ENCODE peak calls at places on chromosomes 6 and 20, in ten cellular contexts. X is vagina, O is cardiac muscle cell, K is hepatocyte, W is mucosa of descending colon, C is esophagus squamous epithelium, V is Peyer's patch, G is nephron progenitor cell, B is GM10248, F is AG10803. Q is an unnamed sample.

GRCh38 chr6:43740961-43741764 is 28.8 kb upstream of the VEGFA start:
- DNase-seq in X (no peak), O (no peak), K (no peak), W (no peak), C (no peak), V (peak), G (no peak), B (no peak), F (no peak), Q (no peak)

GRCh38 chr6:51655517-51655916 is 431.9 kb downstream of the PKHD1 start:
- DNase-seq in X (no peak), O (no peak), K (no peak), W (no peak), C (no peak), V (no peak), G (no peak), B (no peak), F (no peak), Q (no peak)

GRCh38 chr20:50590348-50590664 is 80.1 kb downstream of the PTPN1 start:
- DNase-seq in X (no peak), O (no peak), K (no peak), W (no peak), C (no peak), V (no peak), G (no peak), B (no peak), F (no peak), Q (no peak)

GRCh38 chr6:15089569-15090144 is 156.2 kb upstream of the JARID2 start:
- DNase-seq in X (peak), O (no peak), K (no peak), W (peak), C (no peak), V (no peak), G (peak), B (no peak), F (no peak), Q (no peak)

GRCh38 chr6:125099211-125100017 is 54.2 kb upstream of the TPD52L1 start:
- DNase-seq in X (no peak), O (peak), K (peak), W (peak), C (no peak), V (peak), G (peak), B (peak), F (peak), Q (peak)

GRCh38 chr20:62977613-62978558 is 25.4 kb downstream of the SLC17A9 start:
- DNase-seq in X (no peak), O (no peak), K (no peak), W (peak), C (no peak), V (peak), G (no peak), B (peak), F (no peak), Q (no peak)

GRCh38 chr6:142011156-142011555 is 121.6 kb upstream of the GJE1 start:
- DNase-seq in X (no peak), O (no peak), K (no peak), W (no peak), C (no peak), V (no peak), G (no peak), B (no peak), F (peak), Q (no peak)

GRCh38 chr6:947235-947934 is 254.4 kb upstream of the EXOC2 start:
- DNase-seq in X (no peak), O (no peak), K (no peak), W (no peak), C (no peak), V (no peak), G (no peak), B (no peak), F (no peak), Q (no peak)

GRCh38 chr6:72561629-72562028 is 60.2 kb upstream of the KCNQ5 start:
- DNase-seq in X (no peak), O (no peak), K (no peak), W (no peak), C (no peak), V (no peak), G (no peak), B (no peak), F (no peak), Q (no peak)

GRCh38 chr20:61356171-61356570 is 104.1 kb downstream of the CDH4 start:
- DNase-seq in X (no peak), O (no peak), K (no peak), W (no peak), C (no peak), V (no peak), G (no peak), B (no peak), F (no peak), Q (no peak)

GRCh38 chr6:1387632-1388031 is 1.7 kb upstream of the FOXF2 start:
- DNase-seq in X (no peak), O (no peak), K (no peak), W (no peak), C (no peak), V (no peak), G (no peak), B (no peak), F (no peak), Q (no peak)

GRCh38 chr20:32339116-32339515 is 19.0 kb upstream of the ASXL1 start:
- DNase-seq in X (no peak), O (no peak), K (no peak), W (no peak), C (no peak), V (no peak), G (no peak), B (no peak), F (no peak), Q (no peak)

GRCh38 chr6:33124947-33125346 is 49.2 kb downstream of the HLA-DPB1 start:
- DNase-seq in X (no peak), O (no peak), K (no peak), W (no peak), C (no peak), V (no peak), G (no peak), B (no peak), F (no peak), Q (no peak)

GRCh38 chr20:2022163-2022562 is 28.3 kb upstream of the PDYN start:
- DNase-seq in X (no peak), O (no peak), K (no peak), W (no peak), C (no peak), V (no peak), G (no peak), B (no peak), F (no peak), Q (no peak)

GRCh38 chr6:106692823-106693216 is 63.4 kb downstream of the QRSL1 start:
- DNase-seq in X (no peak), O (no peak), K (no peak), W (no peak), C (no peak), V (no peak), G (no peak), B (no peak), F (no peak), Q (no peak)

GRCh38 chr6:74115674-74116073 is 419.7 kb downstream of the CD109 start:
- DNase-seq in X (no peak), O (no peak), K (no peak), W (no peak), C (no peak), V (no peak), G (no peak), B (no peak), F (peak), Q (no peak)

GRCh38 chr6:81145506-81145905 is 607.0 kb downstream of the TENT5A start:
- DNase-seq in X (no peak), O (no peak), K (no peak), W (no peak), C (no peak), V (no peak), G (no peak), B (no peak), F (peak), Q (no peak)

GRCh38 chr6:78460711-78461110 is 406.6 kb upstream of the IRAK1BP1 start:
- DNase-seq in X (no peak), O (no peak), K (no peak), W (no peak), C (no peak), V (no peak), G (no peak), B (no peak), F (no peak), Q (no peak)

GRCh38 chr20:52539891-52540290 is 348.3 kb upstream of the ZFP64 start:
- DNase-seq in X (no peak), O (no peak), K (peak), W (no peak), C (no peak), V (peak), G (no peak), B (no peak), F (no peak), Q (no peak)
- TF ChIP-seq CTCF in X (no peak), O (no peak), K (no peak), W (no peak), C (no peak), V (no peak), G (no peak), B (no peak), F (no peak), Q (no peak)

GRCh38 chr6:65259982-65260381 is 447.0 kb downstream of the EYS start:
- DNase-seq in X (no peak), O (no peak), K (no peak), W (no peak), C (no peak), V (no peak), G (no peak), B (no peak), F (no peak), Q (no peak)

DNA sequence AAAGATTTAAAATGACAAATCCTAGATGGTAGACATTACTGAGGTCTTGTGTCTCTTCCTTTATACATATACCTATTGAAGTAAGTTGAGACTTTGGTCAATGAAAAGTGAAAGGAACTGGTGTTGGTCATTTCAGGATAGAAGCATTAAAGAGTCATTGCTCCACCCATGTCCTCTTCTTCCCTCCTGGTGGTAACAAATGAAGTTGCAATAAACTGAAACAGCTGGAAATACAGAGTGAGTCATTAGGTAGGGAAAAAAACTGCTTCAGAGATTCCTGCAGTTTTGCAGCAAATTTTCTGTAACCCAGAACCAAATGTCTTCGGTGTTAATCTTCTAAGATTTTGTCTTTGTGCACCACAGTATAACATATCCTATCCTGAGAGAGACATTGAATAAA is 447.9 kb downstream of the EYS start:
- DNase-seq in X (no peak), O (no peak), K (peak), W (no peak), C (no peak), V (no peak), G (no peak), B (no peak), F (no peak), Q (no peak)
- TF ChIP-seq CTCF in X (no peak), O (peak), K (no peak), W (no peak), C (peak), V (no peak), G (peak), B (no peak), F (no peak), Q (peak)

GRCh38 chr20:53162251-53162835 is 190.2 kb downstream of the TSHZ2 start:
- DNase-seq in X (no peak), O (peak), K (peak), W (no peak), C (no peak), V (peak), G (peak), B (peak), F (peak), Q (peak)
- TF ChIP-seq CTCF in X (no peak), O (peak), K (peak), W (no peak), C (no peak), V (no peak), G (peak), B (no peak), F (peak), Q (peak)

GRCh38 chr20:22446613-22447447 is 137.5 kb downstream of the FOXA2 start:
- DNase-seq in X (no peak), O (no peak), K (no peak), W (no peak), C (no peak), V (no peak), G (no peak), B (no peak), F (peak), Q (no peak)

GRCh38 chr20:22447448-22447778 is 137.0 kb downstream of the FOXA2 start:
- DNase-seq in X (no peak), O (no peak), K (no peak), W (no peak), C (no peak), V (no peak), G (no peak), B (no peak), F (no peak), Q (no peak)

GRCh38 chr20:22452442-22453011 is 131.8 kb downstream of the FOXA2 start:
- DNase-seq in X (no peak), O (no peak), K (no peak), W (no peak), C (no peak), V (no peak), G (no peak), B (no peak), F (no peak), Q (no peak)

GRCh38 chr20:22450540-22450939 is 133.8 kb downstream of the FOXA2 start:
- DNase-seq in X (no peak), O (no peak), K (no peak), W (no peak), C (no peak), V (no peak), G (no peak), B (no peak), F (no peak), Q (no peak)

GRCh38 chr20:22449115-22449973 is 135.0 kb downstream of the FOXA2 start:
- DNase-seq in X (no peak), O (no peak), K (no peak), W (no peak), C (no peak), V (no peak), G (no peak), B (no peak), F (no peak), Q (no peak)
- TF ChIP-seq CTCF in X (no peak), O (no peak), K (no peak), W (no peak), C (no peak), V (no peak), G (no peak), B (no peak), F (no peak), Q (no peak)

Q was measured in endothelial cell.